ENCODE peak calls at places on chromosome 20, in five cellular contexts. Z, G, J, Q and F are unnamed samples.
A peak's percentile ranks its signal among the peaks of the same experiment; 100 is the strongest.

GRCh38 chr20:50733644-50734349 is 2.4 kb downstream of the PARD6B start:
- DNase-seq in Z (no peak), G (no peak), J (no peak), Q (no peak), F (no peak)

GRCh38 chr20:60030471-60030870 is 72.2 kb downstream of the CDH26 start:
- DNase-seq in Z (no peak), G (no peak), J (no peak), Q (no peak), F (no peak)

GRCh38 chr20:7673841-7674240 is 266.4 kb downstream of the HAO1 start:
- DNase-seq in Z (no peak), G (peak; percentile 41), J (no peak), Q (no peak), F (no peak)

GRCh38 chr20:52828199-52828598 is 144.0 kb upstream of the TSHZ2 start:
- DNase-seq in Z (no peak), G (no peak), J (no peak), Q (no peak), F (no peak)

GRCh38 chr20:43583982-43584432 is 6.7 kb upstream of the IFT52 start:
- DNase-seq in Z (no peak), G (peak; percentile 86), J (no peak), Q (no peak), F (no peak)

GRCh38 chr20:14729390-14729789 is 392.0 kb upstream of the FLRT3 start:
- DNase-seq in Z (no peak), G (no peak), J (no peak), Q (no peak), F (no peak)

GRCh38 chr20:47304287-47304686 is 52.2 kb downstream of the ZMYND8 start:
- DNase-seq in Z (peak; percentile 77), G (peak; percentile 18), J (no peak), Q (no peak), F (no peak)

GRCh38 chr20:32965581-32966373 is 38.5 kb downstream of the SUN5 start:
- DNase-seq in Z (no peak), G (peak; percentile 1), J (no peak), Q (peak; percentile 38), F (no peak)

GRCh38 chr20:3446779-3447178 is 24.0 kb upstream of the ATRN start:
- DNase-seq in Z (no peak), G (no peak), J (no peak), Q (no peak), F (no peak)

GRCh38 chr20:39070484-39071231 is 108.5 kb downstream of the DHX35 start:
- DNase-seq in Z (no peak), G (peak; percentile 76), J (no peak), Q (no peak), F (no peak)

GRCh38 chr20:31587545-31588389 is 17.3 kb upstream of the ID1 start:
- DNase-seq in Z (peak; percentile 25), G (peak; percentile 62), J (no peak), Q (no peak), F (no peak)

GRCh38 chr20:49615401-49616153 is 47.6 kb upstream of the PTGIS start:
- DNase-seq in Z (no peak), G (peak; percentile 48), J (no peak), Q (no peak), F (no peak)

GRCh38 chr20:56483970-56484369 is 15.5 kb downstream of the RTF2 start:
- DNase-seq in Z (no peak), G (no peak), J (no peak), Q (no peak), F (no peak)

GRCh38 chr20:48826883-48827771 is 672 bp downstream of the PREX1 start:
- DNase-seq in Z (peak; percentile 4), G (peak; percentile 31), J (peak; percentile 28), Q (no peak), F (no peak)

GRCh38 chr20:50110141-50111047 is 2.6 kb downstream of the UBE2V1 start:
- DNase-seq in Z (no peak), G (no peak), J (no peak), Q (peak; percentile 50), F (no peak)

GRCh38 chr20:64225166-64225595 is 30.4 kb upstream of the PCMTD2 start:
- DNase-seq in Z (no peak), G (no peak), J (no peak), Q (no peak), F (no peak)

GRCh38 chr20:17848649-17849048 is 119.9 kb downstream of the SNX5 start:
- DNase-seq in Z (no peak), G (no peak), J (no peak), Q (no peak), F (no peak)

GRCh38 chr20:44209691-44210421 is 715 bp downstream of the OSER1 start:
- DNase-seq in Z (no peak), G (no peak), J (no peak), Q (no peak), F (no peak)

GRCh38 chr20:2596673-2597279 is 55.7 kb upstream of the NOP56 start:
- DNase-seq in Z (no peak), G (no peak), J (no peak), Q (no peak), F (no peak)

GRCh38 chr20:48723308-48724264 is 104.2 kb downstream of the PREX1 start:
- DNase-seq in Z (no peak), G (no peak), J (no peak), Q (no peak), F (no peak)

GRCh38 chr20:41330343-41330720 is 10.3 kb upstream of the LPIN3 start:
- DNase-seq in Z (no peak), G (no peak), J (no peak), Q (no peak), F (no peak)

GRCh38 chr20:53568351-53568750 is 25.3 kb downstream of the ZNF217 start:
- DNase-seq in Z (no peak), G (no peak), J (no peak), Q (no peak), F (no peak)

GRCh38 chr20:48189177-48189576 is 403.9 kb upstream of the SULF2 start:
- DNase-seq in Z (no peak), G (no peak), J (no peak), Q (no peak), F (no peak)

GRCh38 chr20:6886065-6886729 is 118.7 kb downstream of the BMP2 start:
- DNase-seq in Z (peak; percentile 35), G (no peak), J (no peak), Q (no peak), F (peak; percentile 72)

GRCh38 chr20:63831696-63832686 is 927 bp upstream of the ZBTB46 start:
- DNase-seq in Z (no peak), G (no peak), J (no peak), Q (no peak), F (no peak)